ENCODE peak calls at places on chromosomes 1 and 21, in five cellular contexts. Z is endodermal cell, B is ovary, T is brain microvascular endothelial cell, V is GM23338. S is an unnamed sample.

GRCh38 chr1:228445867-228446584 is 29.4 kb upstream of the TRIM17 start:
- DNase-seq in Z (peak), B (no peak), T (peak), V (peak), S (no peak)

GRCh38 chr1:109669246-109669948 is 1.5 kb downstream of the GSTM2 start:
- DNase-seq in Z (no peak), B (no peak), T (no peak), V (no peak), S (peak)

GRCh38 chr1:202210370-202210769 is 16.8 kb downstream of the LGR6 start:
- DNase-seq in Z (peak), B (no peak), T (no peak), V (peak), S (no peak)

GRCh38 chr1:48066951-48067350 is 69.8 kb upstream of the TRABD2B start:
- DNase-seq in Z (peak), B (no peak), T (no peak), V (no peak), S (no peak)

GRCh38 chr1:224922404-224923164 is 6.9 kb upstream of the DNAH14 start:
- DNase-seq in Z (peak), B (no peak), T (no peak), V (peak), S (no peak)

GRCh38 chr1:224497714-224498573 is 63.3 kb upstream of the WDR26 start:
- DNase-seq in Z (peak), B (no peak), T (peak), V (peak), S (no peak)

GRCh38 chr1:31855038-31855845 is 39.4 kb upstream of the SPOCD1 start:
- DNase-seq in Z (no peak), B (no peak), T (peak), V (no peak), S (no peak)

GRCh38 chr1:3248416-3249141 is 179.6 kb downstream of the PRDM16 start:
- DNase-seq in Z (no peak), B (no peak), T (no peak), V (no peak), S (no peak)

GRCh38 chr1:222624214-222624613 is 6.3 kb downstream of the MIA3 start:
- DNase-seq in Z (no peak), B (no peak), T (no peak), V (no peak), S (no peak)

GRCh38 chr1:152112101-152112884 is 3.0 kb downstream of the TCHH start:
- DNase-seq in Z (peak), B (no peak), T (no peak), V (peak), S (no peak)

DNA sequence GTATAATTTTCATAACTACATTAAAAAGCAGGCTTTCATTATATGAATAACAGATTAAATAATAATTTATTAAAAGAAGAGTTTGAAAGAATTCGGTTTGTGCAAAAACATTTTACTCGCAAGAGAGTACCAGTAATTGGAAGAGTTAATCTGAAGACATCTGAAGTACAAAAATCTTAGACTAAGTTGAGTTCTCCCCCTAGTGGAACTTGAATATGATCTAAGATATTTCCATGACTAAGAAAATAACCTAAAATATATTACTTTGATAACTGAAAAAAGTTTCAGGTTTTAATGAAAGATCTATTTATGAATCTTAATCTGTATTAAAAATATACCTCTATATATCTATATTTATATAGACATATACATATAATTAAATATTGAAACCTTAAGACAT is 112.5 kb upstream of the GFI1 start:
- DNase-seq in Z (no peak), B (no peak), T (no peak), V (peak), S (no peak)
- TF ChIP-seq CTCF in Z (peak), B (no peak), T (peak), V (no peak), S (peak)

DNA sequence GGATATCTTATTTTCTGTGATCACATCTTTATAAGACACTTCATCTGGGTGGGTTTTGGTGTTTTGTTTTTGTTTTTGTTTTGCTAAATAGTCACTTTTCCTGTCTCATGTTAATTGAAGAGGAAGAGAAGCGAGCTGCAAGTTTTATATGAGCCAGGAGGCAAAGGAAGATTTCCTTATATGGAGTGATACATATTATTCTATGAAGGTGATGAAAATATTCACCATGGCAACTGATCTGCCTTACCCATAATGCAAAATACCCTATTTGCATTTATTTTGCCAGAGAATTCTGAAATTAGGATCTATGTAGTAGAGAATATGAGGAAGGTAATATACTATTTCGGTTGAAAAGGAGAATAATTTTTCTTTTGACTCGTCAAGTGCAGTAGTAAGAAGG is 13.9 kb downstream of the CXADR start:
- DNase-seq in Z (no peak), B (no peak), T (no peak), V (no peak), S (no peak)
- H3K4me3 ChIP-seq in Z (peak), B (no peak), T (no peak), V (peak), S (no peak)

GRCh38 chr1:4585705-4586104 is 68.7 kb upstream of the AJAP1 start:
- DNase-seq in Z (no peak), B (no peak), T (no peak), V (no peak), S (no peak)

GRCh38 chr1:4586611-4587010 is 67.8 kb upstream of the AJAP1 start:
- DNase-seq in Z (no peak), B (no peak), T (no peak), V (no peak), S (no peak)

GRCh38 chr1:4584471-4584870 is 69.9 kb upstream of the AJAP1 start:
- DNase-seq in Z (no peak), B (no peak), T (no peak), V (no peak), S (no peak)

GRCh38 chr1:4587721-4588120 is 66.7 kb upstream of the AJAP1 start:
- DNase-seq in Z (no peak), B (no peak), T (no peak), V (no peak), S (no peak)

DNA sequence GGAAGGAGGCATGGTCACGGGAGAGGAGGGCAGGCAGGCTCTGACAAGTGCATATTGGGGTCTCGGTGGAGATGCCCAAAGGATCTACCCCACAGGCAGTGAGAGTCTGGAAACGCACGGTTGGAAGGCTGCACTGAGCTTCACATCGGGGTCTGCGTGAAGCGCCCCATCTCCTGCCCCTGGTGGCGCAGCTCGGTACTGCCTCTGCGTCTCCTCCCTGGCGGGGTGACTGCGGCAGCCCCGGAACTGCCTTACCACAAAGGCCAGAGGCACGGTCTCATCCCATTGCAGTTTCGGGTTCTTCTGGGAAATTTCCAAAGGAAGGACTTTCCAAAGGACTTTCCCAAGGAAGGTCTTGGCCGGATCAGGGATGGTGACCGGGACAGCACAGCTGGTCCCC is 69.2 kb upstream of the AJAP1 start:
- DNase-seq in Z (peak), B (no peak), T (no peak), V (peak), S (no peak)
- TF ChIP-seq CTCF in Z (peak), B (no peak), T (peak), V (no peak), S (no peak)

GRCh38 chr1:145977486-145978476 is 13.3 kb downstream of the POLR3GL start:
- DNase-seq in Z (peak), B (peak), T (peak), V (peak), S (peak)
- H3K4me3 ChIP-seq in Z (no peak), B (peak), T (no peak), V (peak), S (no peak)

GRCh38 chr1:15390667-15391066 is 19.0 kb upstream of the EFHD2 start:
- DNase-seq in Z (peak), B (no peak), T (no peak), V (no peak), S (no peak)
- TF ChIP-seq CTCF in Z (peak), B (no peak), T (no peak), V (peak), S (no peak)

DNA sequence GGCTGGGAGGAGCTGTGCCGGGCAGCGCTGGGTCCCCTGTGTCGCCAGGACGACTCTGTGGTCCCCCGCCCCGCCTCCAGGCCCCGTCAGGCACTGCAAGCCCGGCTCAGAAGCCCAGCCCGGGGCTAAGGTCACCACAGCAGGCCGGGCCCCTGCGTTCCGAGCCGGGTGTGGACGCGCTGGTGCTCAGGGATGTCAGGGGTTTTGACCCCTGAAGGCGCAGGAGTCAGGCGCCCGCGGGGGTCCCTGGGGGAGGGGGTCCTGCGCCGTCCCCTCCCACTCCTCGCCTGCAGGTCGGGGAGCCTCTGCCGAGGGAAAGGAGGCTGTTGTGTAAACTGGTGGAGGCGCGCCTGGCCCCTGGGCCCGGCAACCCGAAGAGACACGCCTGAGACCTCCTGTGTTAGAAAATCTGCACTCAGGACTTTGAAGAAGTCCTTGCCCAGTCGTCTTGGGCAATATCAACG is 23.7 kb upstream of the TMEM54 start:
- DNase-seq in Z (peak), B (no peak), T (no peak), V (peak), S (no peak)
- H3K4me3 ChIP-seq in Z (peak), B (no peak), T (no peak), V (peak), S (no peak)